ENCODE peak calls at places on chromosome 19, in ten cellular contexts. I is body of pancreas, Z is ovary, Q is heart left ventricle, S is breast epithelium, D is tibial nerve, G is right lobe of liver, X is GM12892, T is endothelial cell of umbilical vein, C is esophagus squamous epithelium. O is an unnamed sample.

GRCh38 chr19:3387645-3388589 is 21.5 kb downstream of the NFIC start:
- DNase-seq in X (no peak), C (no peak), G (peak; percentile 98), T (peak; percentile 68), I (peak; percentile 95), S (peak; percentile 93), Z (peak; percentile 78), D (peak; percentile 61), Q (peak; percentile 88), O (no peak)

GRCh38 chr19:2770055-2771013 is 12.7 kb downstream of the SGTA start:
- DNase-seq in D (no peak), X (no peak), Z (peak; percentile 70), C (no peak), Q (peak; percentile 82), S (no peak), T (no peak), G (no peak), I (peak; percentile 59), O (no peak)

GRCh38 chr19:11021760-11022144 is 60.9 kb downstream of the SMARCA4 start:
- DNase-seq in I (no peak), D (no peak), Q (no peak), Z (no peak), S (no peak), G (no peak), C (no peak), T (no peak), X (no peak), O (no peak)

GRCh38 chr19:7860902-7861618 is 13.1 kb downstream of the PRR36 start:
- DNase-seq in S (no peak), C (no peak), I (no peak), Z (no peak), G (no peak), X (no peak), Q (no peak), T (no peak), D (no peak), O (no peak)

GRCh38 chr19:49894879-49895565 is 1.7 kb downstream of the IL4I1 start:
- DNase-seq in T (no peak), X (peak; percentile 73), G (no peak), Q (no peak), S (no peak), I (no peak), C (no peak), Z (no peak), D (no peak), O (no peak)

GRCh38 chr19:17127671-17128070 is 52.1 kb downstream of the MYO9B start:
- DNase-seq in I (no peak), X (no peak), C (no peak), T (no peak), D (no peak), G (no peak), Z (no peak), S (no peak), Q (no peak), O (no peak)

GRCh38 chr19:30802424-30803013 is 430.3 kb downstream of the ZNF536 start:
- DNase-seq in Q (no peak), D (no peak), S (no peak), I (no peak), G (no peak), C (no peak), Z (no peak), T (no peak), X (no peak), O (no peak)

GRCh38 chr19:9323557-9323918 is 441 bp upstream of the ZNF559 start:
- DNase-seq in Q (peak; percentile 79), D (peak; percentile 57), G (peak; percentile 65), S (no peak), C (no peak), X (no peak), Z (peak; percentile 71), T (peak; percentile 86), I (peak; percentile 73), O (peak; percentile 86)

GRCh38 chr19:34577531-34578101 is 96.1 kb downstream of the WTIP start:
- DNase-seq in D (no peak), S (no peak), Z (no peak), T (no peak), C (no peak), X (no peak), Q (no peak), G (peak; percentile 45), I (no peak), O (no peak)

GRCh38 chr19:29326351-29326750 is 113.4 kb upstream of the UQCRFS1 start:
- DNase-seq in D (no peak), I (no peak), Q (no peak), S (no peak), T (no peak), Z (no peak), X (no peak), C (no peak), G (no peak), O (no peak)

GRCh38 chr19:15223649-15224371 is 8.4 kb downstream of the EPHX3 start:
- DNase-seq in Q (no peak), X (no peak), C (no peak), I (no peak), T (no peak), D (no peak), Z (no peak), S (no peak), G (no peak), O (no peak)

GRCh38 chr19:14005381-14006084 is 587 bp downstream of the RFX1 start:
- DNase-seq in Z (peak; percentile 90), I (peak; percentile 93), X (peak; percentile 66), G (peak; percentile 97), Q (peak; percentile 94), S (peak; percentile 96), D (peak; percentile 82), C (peak; percentile 53), T (peak; percentile 87), O (peak; percentile 91)

GRCh38 chr19:14006766-14007562 is 844 bp upstream of the RFX1 start:
- DNase-seq in C (no peak), G (peak; percentile 90), T (no peak), Z (no peak), I (no peak), D (no peak), S (peak; percentile 84), X (no peak), Q (peak; percentile 90), O (peak; percentile 97)

GRCh38 chr19:14004619-14005380 is 1.3 kb downstream of the RFX1 start:
- DNase-seq in G (peak; percentile 88), C (no peak), T (peak; percentile 52), I (peak; percentile 83), X (no peak), Z (no peak), D (peak; percentile 66), S (no peak), Q (peak; percentile 69), O (peak; percentile 42)

GRCh38 chr19:14003279-14004051 is 2.7 kb downstream of the RFX1 start:
- DNase-seq in S (no peak), D (no peak), I (no peak), Q (no peak), X (no peak), G (no peak), Z (no peak), C (no peak), T (peak; percentile 28), O (no peak)

GRCh38 chr19:14006085-14006765 is at the start of gene RFX1:
- DNase-seq in X (peak; percentile 75), C (peak; percentile 98), S (peak; percentile 100), T (peak; percentile 100), Q (peak; percentile 100), Z (peak; percentile 100), D (peak; percentile 100), I (peak; percentile 100), G (peak; percentile 99), O (peak; percentile 100)
- TF ChIP-seq POLR2A in X (no peak), C (no peak), S (no peak), T (no peak), Q (no peak), Z (peak; percentile 9), D (peak; percentile 21), I (no peak), G (no peak), O (no peak)

GRCh38 chr19:40444181-40445005 is at the start of gene SERTAD3:
- DNase-seq in S (peak; percentile 97), Q (peak; percentile 98), G (peak; percentile 98), Z (peak; percentile 98), X (peak; percentile 97), T (peak; percentile 97), I (peak; percentile 98), D (peak; percentile 97), C (peak; percentile 89), O (peak; percentile 96)
- TF ChIP-seq POLR2A in S (peak; percentile 93), Q (peak; percentile 95), G (peak; percentile 95), Z (peak; percentile 98), X (peak; percentile 89), T (peak; percentile 68), I (peak; percentile 91), D (peak; percentile 99), C (peak; percentile 99), O (peak; percentile 64)

DNA sequence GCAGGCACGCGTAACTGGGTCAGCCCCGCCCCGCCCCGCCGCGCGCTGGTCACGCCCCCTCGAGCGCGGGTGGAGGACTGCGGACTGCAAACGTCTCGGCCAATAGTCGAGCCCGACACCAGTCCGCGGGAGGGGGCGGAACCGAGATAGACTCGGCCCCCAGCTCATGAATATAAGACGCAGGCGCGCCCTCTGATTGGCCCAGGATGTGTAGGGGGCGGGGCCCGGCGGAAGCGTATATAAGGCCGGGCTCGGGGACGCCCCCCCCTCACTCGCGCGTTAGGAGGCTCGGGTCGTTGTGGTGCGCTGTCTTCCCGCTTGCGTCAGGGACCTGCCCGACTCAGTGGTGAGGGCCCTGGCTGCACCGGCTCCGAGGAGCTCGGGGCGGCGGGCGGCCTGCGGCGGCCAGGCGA is at the start of gene CIRBP:
- DNase-seq in Z (peak; percentile 100), X (peak; percentile 98), T (peak; percentile 99), I (peak; percentile 100), Q (peak; percentile 100), D (peak; percentile 100), C (peak; percentile 99), G (peak; percentile 100), S (peak; percentile 100), O (peak; percentile 100)
- TF ChIP-seq POLR2A in Z (peak; percentile 100), X (peak; percentile 98), T (peak; percentile 99), I (peak; percentile 97), Q (peak; percentile 100), D (peak; percentile 100), C (peak; percentile 99), G (peak; percentile 97), S (peak; percentile 97), O (peak; percentile 98)

DNA sequence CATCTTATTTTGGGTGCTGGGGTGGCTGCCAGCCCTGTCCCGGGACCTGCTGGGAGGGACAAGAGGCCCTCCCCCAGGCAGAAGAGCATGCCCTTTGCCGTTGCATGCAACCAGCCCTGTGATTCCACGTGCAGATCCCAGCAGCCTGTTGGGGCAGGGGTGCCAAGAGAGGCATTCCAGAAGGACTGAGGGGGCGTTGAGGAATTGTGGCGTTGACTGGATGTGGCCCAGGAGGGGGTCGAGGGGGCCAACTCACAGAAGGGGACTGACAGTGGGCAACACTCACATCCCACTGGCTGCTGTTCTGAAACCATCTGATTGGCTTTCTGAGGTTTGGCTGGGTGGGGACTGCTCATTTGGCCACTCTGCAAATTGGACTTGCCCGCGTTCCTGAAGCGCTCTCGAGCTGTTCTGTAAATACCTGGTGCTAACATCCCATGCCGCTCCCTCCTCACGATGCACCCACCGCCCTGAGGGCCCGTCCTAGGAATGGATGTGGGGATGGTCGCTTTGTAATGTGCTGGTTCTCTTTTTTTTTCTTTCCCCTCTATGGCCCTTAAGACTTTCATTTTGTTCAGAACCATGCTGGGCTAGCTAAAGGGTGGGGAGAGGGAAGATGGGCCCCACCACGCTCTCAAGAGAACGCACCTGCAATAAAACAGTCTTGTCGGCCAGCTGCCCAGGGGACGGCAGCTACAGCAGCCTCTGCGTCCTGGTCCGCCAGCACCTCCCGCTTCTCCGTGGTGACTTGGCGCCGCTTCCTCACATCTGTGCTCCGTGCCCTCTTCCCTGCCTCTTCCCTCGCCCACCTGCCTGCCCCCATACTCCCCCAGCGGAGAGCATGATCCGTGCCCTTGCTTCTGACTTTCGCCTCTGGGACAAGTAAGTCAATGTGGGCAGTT is 8.6 kb downstream of the CALM3 start:
- DNase-seq in T (no peak), Z (no peak), S (no peak), Q (peak; percentile 16), C (no peak), I (no peak), D (no peak), X (no peak), G (peak; percentile 43), O (no peak)
- TF ChIP-seq POLR2A in T (no peak), Z (no peak), S (no peak), Q (no peak), C (no peak), I (no peak), D (no peak), X (no peak), G (no peak), O (no peak)